ENCODE peak calls at places on chromosomes 11 and 22, in four cellular contexts. E is HCT116, Y is HepG2, G is K562. U is an unnamed sample.

GRCh38 chr11:88555018-88555828 is 217.7 kb upstream of the CTSC start:
- DNase-seq in G (no peak), E (peak; percentile 95), Y (no peak), U (peak; percentile 93)

GRCh38 chr11:35518766-35519165 is 6.7 kb downstream of the PAMR1 start:
- DNase-seq in G (no peak), Y (no peak), E (no peak), U (no peak)

GRCh38 chr22:39839198-39839597 is 54.4 kb downstream of the ENTHD1 start:
- DNase-seq in G (no peak), Y (no peak), E (no peak), U (no peak)

GRCh38 chr22:41267958-41268357 is 18.0 kb downstream of the RANGAP1 start:
- DNase-seq in G (no peak), Y (no peak), E (no peak), U (no peak)

GRCh38 chr11:123086315-123086714 is 24.4 kb upstream of the HSPA8 start:
- DNase-seq in E (no peak), G (no peak), Y (no peak), U (no peak)

GRCh38 chr11:133964946-133965632 is 8.3 kb upstream of the IGSF9B start:
- DNase-seq in G (no peak), Y (no peak), E (no peak), U (no peak)

GRCh38 chr22:28986366-28986765 is 75.3 kb downstream of the C22orf31 start:
- DNase-seq in Y (peak; percentile 35), G (no peak), E (no peak), U (no peak)

GRCh38 chr11:9775393-9775780 is 111.5 kb downstream of the SWAP70 start:
- DNase-seq in E (no peak), G (no peak), Y (no peak), U (no peak)

GRCh38 chr11:27699242-27699925 is 871 bp downstream of the BDNF start:
- DNase-seq in G (no peak), E (no peak), Y (no peak), U (no peak)

GRCh38 chr11:125242141-125242780 is 77.7 kb downstream of the PKNOX2 start:
- DNase-seq in G (no peak), E (no peak), Y (no peak), U (no peak)

GRCh38 chr22:26066534-26066933 is 102.7 kb upstream of the SEZ6L start:
- DNase-seq in E (no peak), Y (no peak), G (no peak), U (no peak)

GRCh38 chr11:116871248-116871647 is 33.8 kb upstream of the APOA1 start:
- DNase-seq in Y (no peak), G (no peak), E (no peak), U (no peak)

GRCh38 chr11:44031549-44031948 is 16.2 kb upstream of the ACCSL start:
- DNase-seq in Y (no peak), E (no peak), G (no peak), U (no peak)

GRCh38 chr11:66457826-66458225 is 8.9 kb upstream of the PELI3 start:
- DNase-seq in G (no peak), Y (no peak), E (no peak), U (no peak)

GRCh38 chr22:41216984-41217383 is 11.9 kb downstream of the L3MBTL2 start:
- DNase-seq in E (no peak), Y (no peak), G (no peak), U (no peak)

GRCh38 chr11:67262731-67263675 is 3.3 kb upstream of the GRK2 start:
- DNase-seq in Y (peak; percentile 68), E (peak; percentile 39), G (peak; percentile 86), U (no peak)

GRCh38 chr11:93024376-93024775 is 54.9 kb downstream of the MTNR1B start:
- DNase-seq in Y (no peak), G (no peak), E (no peak), U (no peak)

GRCh38 chr22:21652010-21652546 is 10.0 kb downstream of the SDF2L1 start:
- DNase-seq in E (peak; percentile 55), G (peak; percentile 100), Y (peak; percentile 84), U (no peak)

GRCh38 chr22:27317156-27317555 is 484.4 kb downstream of the MN1 start:
- DNase-seq in Y (no peak), G (peak; percentile 3), E (no peak), U (no peak)

GRCh38 chr11:69209936-69210659 is 54.4 kb downstream of the SMIM38 start:
- DNase-seq in G (peak; percentile 73), E (no peak), Y (peak; percentile 38), U (no peak)

GRCh38 chr22:25702571-25703167 is 39.3 kb upstream of the MYO18B start:
- DNase-seq in E (no peak), Y (no peak), G (no peak), U (no peak)

GRCh38 chr11:95147364-95147905 is 57.8 kb downstream of the ENDOD1 start:
- DNase-seq in G (peak; percentile 95), Y (peak; percentile 14), E (peak; percentile 34), U (no peak)

GRCh38 chr11:57618438-57618837 is 21.0 kb downstream of the SERPING1 start:
- DNase-seq in G (no peak), E (no peak), Y (no peak), U (no peak)

GRCh38 chr11:100681064-100681502 is 6.0 kb upstream of the ARHGAP42 start:
- DNase-seq in E (peak; percentile 80), G (peak; percentile 71), Y (peak; percentile 76), U (no peak)
- H3K27ac ChIP-seq in E (no peak overlapping the region), G (peak overlapping the region; percentile 30), Y (no peak overlapping the region), U (no peak overlapping the region)

GRCh38 chr22:46625113-46625842 is 5.1 kb downstream of the GRAMD4 start:
- DNase-seq in G (no peak), E (no peak), Y (no peak), U (no peak)
- TF ChIP-seq TCF7L2 in G (no peak), E (no peak), Y (no peak), U (no peak)

GRCh38 chr11:130671801-130672700 is 223.6 kb downstream of the ADAMTS15 start:
- DNase-seq in Y (no peak), E (no peak), G (no peak), U (no peak)
- TF ChIP-seq REST in Y (no peak), E (no peak), G (no peak), U (no peak)

DNA sequence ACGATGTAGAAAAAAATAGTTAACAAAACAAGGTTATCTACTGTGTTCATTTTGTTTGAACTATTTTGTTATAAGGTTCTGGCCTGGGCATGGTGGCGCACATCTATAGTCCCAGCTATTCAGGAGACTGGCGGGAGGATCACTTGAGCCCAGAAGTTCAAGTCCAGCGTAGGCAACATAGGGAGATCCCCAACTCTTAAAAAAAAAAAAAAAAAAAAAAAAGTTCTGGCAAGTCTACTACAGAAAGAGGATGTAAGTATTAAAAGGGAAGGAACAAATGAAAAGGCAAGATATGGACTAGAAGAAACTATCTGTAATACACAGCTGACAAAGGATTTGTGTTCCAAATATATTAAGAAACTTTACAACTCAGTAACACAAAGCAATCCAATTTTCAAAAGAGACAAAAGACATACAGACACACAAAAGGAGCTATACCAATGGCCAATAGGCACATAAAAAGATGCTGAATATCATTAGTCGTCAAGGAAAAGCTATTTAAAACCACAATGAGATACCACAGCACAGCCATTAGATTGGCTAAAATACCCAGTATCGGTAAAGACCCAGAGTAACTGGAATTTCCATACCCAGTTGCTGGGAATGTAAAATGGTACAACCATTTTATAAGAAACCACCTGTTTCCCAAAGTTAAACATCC is 27.4 kb downstream of the RRAS2 start:
- DNase-seq in E (no peak), Y (no peak), G (no peak), U (no peak)
- H3K27ac ChIP-seq in E (no peak overlapping the region), Y (no peak overlapping the region), G (no peak overlapping the region), U (no peak overlapping the region)

GRCh38 chr11:62125316-62125715 is 1.5 kb downstream of the INCENP start:
- DNase-seq in E (no peak), G (no peak), Y (no peak), U (no peak)
- TF ChIP-seq TCF7L2 in E (no peak), G (no peak), Y (no peak), U (no peak)

GRCh38 chr11:86988351-86988881 is 33.2 kb upstream of the FZD4 start:
- DNase-seq in G (no peak), Y (no peak), E (no peak), U (no peak)
- TF ChIP-seq REST in G (no peak), Y (no peak), E (no peak), U (no peak)

GRCh38 chr22:37627091-37627490 is 12.4 kb upstream of the SH3BP1 start:
- DNase-seq in G (no peak), Y (no peak), E (no peak), U (no peak)
- H3K27ac ChIP-seq in G (no peak overlapping the region), Y (no peak overlapping the region), E (no peak overlapping the region), U (no peak overlapping the region)

GRCh38 chr22:38205261-38206128 is 3.7 kb downstream of the MAFF start:
- DNase-seq in G (no peak), E (no peak), Y (no peak), U (no peak)
- TF ChIP-seq TCF7L2 in G (no peak), E (no peak), Y (no peak), U (no peak)

GRCh38 chr11:22666700-22667439 is 459 bp downstream of the GAS2 start:
- DNase-seq in E (no peak), Y (peak; percentile 53), G (no peak), U (no peak)
- TF ChIP-seq REST in E (no peak), Y (no peak), G (no peak), U (no peak)

DNA sequence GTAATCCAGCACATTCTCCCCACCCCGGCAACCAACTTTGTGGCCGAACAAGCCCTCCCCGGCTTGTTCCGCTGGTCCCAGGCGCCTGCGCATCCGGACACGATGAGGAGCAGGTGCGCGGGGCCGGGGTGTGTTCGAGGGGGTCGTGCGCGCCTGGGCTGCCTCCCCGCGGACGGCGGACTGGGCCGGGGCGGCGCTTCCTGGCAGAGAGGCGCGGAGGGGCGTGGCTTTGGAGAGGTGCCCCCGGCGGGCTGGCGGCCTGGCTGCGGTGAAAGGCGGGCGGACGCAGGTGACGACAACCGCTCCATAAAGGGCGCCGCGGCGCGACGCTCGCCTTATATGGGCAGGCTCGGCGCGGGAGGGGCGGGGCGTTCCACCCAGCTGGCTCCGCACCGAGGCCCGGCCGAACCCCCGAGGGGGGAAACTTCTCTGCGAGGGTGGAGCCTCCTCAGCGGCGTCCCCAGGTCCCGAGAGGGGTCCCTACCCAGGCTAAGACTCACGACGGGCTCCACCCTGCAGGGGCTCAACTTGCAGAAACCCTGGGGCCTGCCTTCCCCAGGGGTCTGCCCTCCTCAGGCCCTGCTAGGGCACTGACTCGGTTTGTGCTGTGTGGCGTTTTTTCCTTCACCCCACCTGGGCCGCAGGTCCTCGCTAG is 26.4 kb downstream of the TXN2 start:
- DNase-seq in E (peak; percentile 80), G (peak; percentile 92), Y (no peak), U (no peak)
- H3K27ac ChIP-seq in E (peak overlapping the region; percentile 49), G (peak overlapping the region; percentile 86), Y (no peak overlapping the region), U (peak overlapping the region; percentile 86)